ENCODE peak calls at places on chromosomes 11 and 22, in eight cellular contexts. G, Q, W, I, U, O, R and K are unnamed samples.

GRCh38 chr11:119671561-119672015 is 57.4 kb downstream of the NECTIN1 start:
- DNase-seq in G (peak), Q (no peak), W (no peak), I (no peak), U (no peak), O (peak), R (no peak), K (peak)

GRCh38 chr11:112113539-112114457 is 27.1 kb downstream of the SDHD start:
- DNase-seq in G (peak), Q (no peak), W (peak), I (no peak), U (no peak), O (peak), R (peak), K (peak)

GRCh38 chr22:35191412-35191811 is 65.9 kb upstream of the HMGXB4 start:
- DNase-seq in G (no peak), Q (no peak), W (peak), I (no peak), U (no peak), O (no peak), R (no peak), K (no peak)

GRCh38 chr22:31103899-31104694 is 3.3 kb downstream of the SELENOM start:
- DNase-seq in G (no peak), Q (peak), W (no peak), I (no peak), U (no peak), O (no peak), R (no peak), K (no peak)

GRCh38 chr11:29534831-29535230 is 482.0 kb downstream of the KCNA4 start:
- DNase-seq in G (no peak), Q (no peak), W (no peak), I (no peak), U (no peak), O (no peak), R (no peak), K (no peak)

GRCh38 chr11:62398011-62398994 is 20.5 kb upstream of the SCGB1A1 start:
- DNase-seq in G (peak), Q (peak), W (peak), I (no peak), U (no peak), O (no peak), R (peak), K (no peak)

GRCh38 chr11:1498262-1498661 is 11.7 kb upstream of the MOB2 start:
- DNase-seq in G (no peak), Q (no peak), W (no peak), I (no peak), U (no peak), O (no peak), R (no peak), K (no peak)

GRCh38 chr11:3000032-3000961 is 8.2 kb upstream of the NAP1L4 start:
- DNase-seq in G (no peak), Q (peak), W (peak), I (no peak), U (no peak), O (peak), R (peak), K (peak)

GRCh38 chr22:38034278-38034882 is 22.8 kb upstream of the PICK1 start:
- DNase-seq in G (peak), Q (peak), W (peak), I (no peak), U (no peak), O (no peak), R (peak), K (no peak)

GRCh38 chr11:7257744-7258143 is 6.0 kb downstream of the SYT9 start:
- DNase-seq in G (no peak), Q (no peak), W (no peak), I (no peak), U (no peak), O (no peak), R (no peak), K (no peak)

GRCh38 chr11:65439331-65440181 is 17.0 kb downstream of the NEAT1 start:
- DNase-seq in G (no peak), Q (peak), W (peak), I (no peak), U (no peak), O (no peak), R (no peak), K (no peak)

GRCh38 chr11:119509969-119510401 is 87.0 kb upstream of the THY1 start:
- DNase-seq in G (peak), Q (no peak), W (peak), I (no peak), U (peak), O (no peak), R (no peak), K (no peak)

GRCh38 chr22:46905834-46906233 is 143.4 kb downstream of the TBC1D22A start:
- DNase-seq in G (no peak), Q (no peak), W (no peak), I (no peak), U (no peak), O (no peak), R (no peak), K (no peak)

GRCh38 chr22:39941661-39942060 is 18.5 kb upstream of the TMA7B start:
- DNase-seq in G (no peak), Q (no peak), W (no peak), I (no peak), U (no peak), O (no peak), R (no peak), K (peak)

GRCh38 chr11:102836290-102836875 is 7.0 kb downstream of the MMP3 start:
- DNase-seq in G (peak), Q (no peak), W (peak), I (no peak), U (no peak), O (no peak), R (no peak), K (no peak)

GRCh38 chr11:128036006-128036405 is 551.4 kb downstream of the ETS1 start:
- DNase-seq in G (no peak), Q (no peak), W (no peak), I (no peak), U (no peak), O (no peak), R (no peak), K (no peak)

GRCh38 chr11:44178381-44178780 is 82.9 kb downstream of the EXT2 start:
- DNase-seq in G (peak), Q (no peak), W (peak), I (no peak), U (no peak), O (no peak), R (peak), K (no peak)

GRCh38 chr11:127252321-127252720 is 251.8 kb upstream of the KIRREL3 start:
- DNase-seq in G (no peak), Q (no peak), W (no peak), I (no peak), U (no peak), O (no peak), R (no peak), K (no peak)

GRCh38 chr11:113286509-113287497 is 27.6 kb upstream of the TTC12 start:
- DNase-seq in G (peak), Q (no peak), W (no peak), I (no peak), U (no peak), O (no peak), R (no peak), K (no peak)

GRCh38 chr11:1573847-1574255 is 1.8 kb upstream of the DUSP8 start:
- DNase-seq in G (no peak), Q (peak), W (no peak), I (no peak), U (no peak), O (no peak), R (peak), K (peak)

GRCh38 chr11:83009999-83010398 is 61.7 kb downstream of the RAB30 start:
- DNase-seq in G (no peak), Q (no peak), W (no peak), I (no peak), U (no peak), O (no peak), R (no peak), K (no peak)

GRCh38 chr22:47171441-47172221 is 409.2 kb downstream of the TBC1D22A start:
- DNase-seq in G (no peak), Q (peak), W (no peak), I (no peak), U (no peak), O (no peak), R (no peak), K (no peak)

GRCh38 chr11:72848846-72849466 is 34.7 kb downstream of the ATG16L2 start:
- DNase-seq in G (peak), Q (no peak), W (no peak), I (peak), U (peak), O (no peak), R (peak), K (no peak)

GRCh38 chr11:69292221-69292648 is 1.7 kb upstream of the MYEOV start:
- DNase-seq in G (peak), Q (no peak), W (no peak), I (peak), U (peak), O (no peak), R (peak), K (no peak)

GRCh38 chr11:66203847-66204246 is 64.6 kb upstream of the RAB1B start:
- DNase-seq in G (no peak), Q (no peak), W (no peak), I (no peak), U (no peak), O (no peak), R (no peak), K (no peak)

GRCh38 chr11:18934195-18934808 is 4.9 kb downstream of the MRGPRX1 start:
- DNase-seq in G (no peak), Q (no peak), W (no peak), I (no peak), U (no peak), O (no peak), R (no peak), K (no peak)

GRCh38 chr11:47391711-47392432 is 13.5 kb upstream of the SPI1 start:
- DNase-seq in G (no peak), Q (no peak), W (no peak), I (no peak), U (no peak), O (no peak), R (peak), K (no peak)

GRCh38 chr11:9461760-9462134 is 935 bp downstream of the ZNF143 start:
- DNase-seq in G (peak), Q (no peak), W (peak), I (no peak), U (no peak), O (no peak), R (no peak), K (no peak)

GRCh38 chr22:50261615-50262459 is at the start of gene MAPK12:
- DNase-seq in G (peak), Q (no peak), W (peak), I (no peak), U (no peak), O (no peak), R (peak), K (no peak)

GRCh38 chr11:119049081-119049480 is 7.9 kb downstream of the HYOU1 start:
- DNase-seq in G (no peak), Q (no peak), W (no peak), I (no peak), U (no peak), O (no peak), R (no peak), K (no peak)

GRCh38 chr11:125925247-125925740 is 20.6 kb upstream of the VSIG10L2 start:
- DNase-seq in G (no peak), Q (no peak), W (no peak), I (no peak), U (no peak), O (no peak), R (no peak), K (no peak)